ENCODE peak calls at places on chromosomes 12 and 14, in nine cellular contexts. S is mammary epithelial cell, J is neural crest cell, G is fibroblast of lung, P is mucosa of descending colon, B is tibial nerve, T is activated B cell treated with CpG ODN at 0.5 μM for 24 hours, K is B cell, U is GM06990. O is an unnamed sample.

GRCh38 chr14:80607430-80608200 is 333.9 kb downstream of the CEP128 start:
- DNase-seq in P (no peak), U (no peak), J (no peak), S (no peak), K (no peak), B (no peak), T (no peak), G (peak; percentile 22), O (no peak)

GRCh38 chr12:3061129-3061857 is 15.9 kb upstream of the TSPAN9 start:
- DNase-seq in U (no peak), P (no peak), T (no peak), S (no peak), J (no peak), G (peak; percentile 55), B (no peak), K (no peak), O (no peak)

GRCh38 chr14:80188571-80188970 is 22.7 kb downstream of the DIO2 start:
- DNase-seq in S (no peak), B (no peak), U (no peak), T (no peak), J (no peak), P (no peak), K (no peak), G (no peak), O (no peak)

GRCh38 chr12:122646568-122647220 is 56.5 kb downstream of the HCAR2 start:
- DNase-seq in B (peak; percentile 22), J (no peak), P (no peak), S (peak; percentile 90), T (peak; percentile 21), K (peak; percentile 40), U (peak; percentile 72), G (peak; percentile 67), O (peak; percentile 64)

GRCh38 chr14:27236601-27237000 is 638.8 kb upstream of the NOVA1 start:
- DNase-seq in T (no peak), K (no peak), U (no peak), S (no peak), J (no peak), P (no peak), B (no peak), G (peak; percentile 11), O (no peak)

GRCh38 chr14:75277000-75277795 is 1.4 kb upstream of the FOS start:
- DNase-seq in B (peak; percentile 88), U (peak; percentile 67), K (peak; percentile 84), T (peak; percentile 67), G (peak; percentile 88), P (peak; percentile 92), J (peak; percentile 64), S (peak; percentile 88), O (peak; percentile 84)

GRCh38 chr12:79886917-79887519 is 47.9 kb downstream of the PPP1R12A start:
- DNase-seq in T (no peak), G (peak; percentile 57), U (peak; percentile 26), S (peak; percentile 41), P (no peak), J (no peak), B (no peak), K (peak; percentile 10), O (no peak)

GRCh38 chr12:8156845-8157244 is at the start of gene ZNF705A:
- DNase-seq in S (peak; percentile 61), G (peak; percentile 89), T (no peak), J (no peak), B (no peak), P (no peak), K (no peak), U (no peak), O (no peak)

GRCh38 chr12:67681941-67682340 is 33.4 kb downstream of the DYRK2 start:
- DNase-seq in G (no peak), K (no peak), S (no peak), B (no peak), U (no peak), J (no peak), P (no peak), T (no peak), O (no peak)

GRCh38 chr14:22122227-22123187 is 448.9 kb upstream of the OR4E1 start:
- DNase-seq in G (no peak), S (peak; percentile 24), P (no peak), J (no peak), K (no peak), B (no peak), U (no peak), T (no peak), O (no peak)

GRCh38 chr12:126212827-126213226 is 1147.6 kb downstream of the AACS start:
- DNase-seq in G (no peak), B (no peak), U (no peak), T (no peak), P (no peak), J (no peak), S (no peak), K (no peak), O (no peak)

GRCh38 chr12:14963520-14963919 is 2.1 kb upstream of the ARHGDIB start:
- DNase-seq in P (no peak), B (no peak), S (no peak), T (no peak), U (no peak), J (no peak), G (no peak), K (no peak), O (no peak)

GRCh38 chr12:130508847-130509246 is 171.2 kb downstream of the PIWIL1 start:
- DNase-seq in T (no peak), B (no peak), P (no peak), J (no peak), S (no peak), G (no peak), K (no peak), U (no peak), O (no peak)

GRCh38 chr12:48938805-48939204 is 13.5 kb upstream of the FKBP11 start:
- DNase-seq in S (no peak), U (no peak), J (no peak), K (peak; percentile 69), B (no peak), G (no peak), T (peak; percentile 20), P (no peak), O (no peak)

GRCh38 chr12:126668538-126668937 is 1598.4 kb upstream of the TMEM132C start:
- DNase-seq in B (no peak), S (peak; percentile 5), P (no peak), T (no peak), J (no peak), G (peak; percentile 99), K (no peak), U (no peak), O (no peak)

GRCh38 chr14:53214384-53214783 is 61.3 kb upstream of the DDHD1 start:
- DNase-seq in T (no peak), S (no peak), P (no peak), B (no peak), G (no peak), J (no peak), K (no peak), U (no peak), O (no peak)

GRCh38 chr14:53218161-53218560 is 65.0 kb upstream of the DDHD1 start:
- DNase-seq in B (no peak), T (no peak), P (no peak), J (no peak), U (no peak), K (no peak), S (no peak), G (no peak), O (no peak)

GRCh38 chr14:53215101-53215500 is 62.0 kb upstream of the DDHD1 start:
- DNase-seq in B (no peak), G (no peak), P (no peak), S (no peak), T (no peak), U (no peak), K (no peak), J (no peak), O (no peak)

GRCh38 chr14:53217283-53217994 is 64.3 kb upstream of the DDHD1 start:
- DNase-seq in B (peak; percentile 40), J (peak; percentile 72), S (peak; percentile 60), K (peak; percentile 81), P (peak; percentile 85), G (peak; percentile 71), T (peak; percentile 78), U (peak; percentile 88), O (peak; percentile 84)
- TF ChIP-seq CTCF in B (peak; percentile 43), J (peak; percentile 74), S (peak; percentile 10), K (peak; percentile 65), P (peak; percentile 58), G (peak; percentile 24), T (no peak), U (peak; percentile 39), O (peak; percentile 19)

GRCh38 chr14:99271951-99272668 is at the start of gene BCL11B:
- DNase-seq in U (peak; percentile 58), P (peak; percentile 88), J (peak; percentile 67), T (no peak), B (peak; percentile 41), K (no peak), S (peak; percentile 88), G (peak; percentile 83), O (peak; percentile 84)
- TF ChIP-seq CTCF in U (peak; percentile 61), P (no peak), J (peak; percentile 70), T (no peak), B (peak; percentile 25), K (no peak), S (peak; percentile 44), G (peak; percentile 61), O (no peak)

GRCh38 chr12:116690016-116690709 is 47.7 kb downstream of the SPRING1 start:
- DNase-seq in P (no peak), U (no peak), S (no peak), J (no peak), K (no peak), B (no peak), T (no peak), G (no peak), O (no peak)

GRCh38 chr12:116684891-116685290 is 53.0 kb downstream of the SPRING1 start:
- DNase-seq in S (no peak), T (no peak), K (no peak), J (no peak), U (no peak), P (no peak), B (no peak), G (no peak), O (no peak)

GRCh38 chr12:116691205-116691604 is 46.7 kb downstream of the SPRING1 start:
- DNase-seq in J (no peak), B (no peak), K (no peak), G (no peak), P (no peak), T (no peak), U (no peak), S (no peak), O (no peak)

GRCh38 chr12:116689586-116689985 is 48.3 kb downstream of the SPRING1 start:
- DNase-seq in J (no peak), P (no peak), G (no peak), B (no peak), U (no peak), K (no peak), T (no peak), S (no peak), O (no peak)

DNA sequence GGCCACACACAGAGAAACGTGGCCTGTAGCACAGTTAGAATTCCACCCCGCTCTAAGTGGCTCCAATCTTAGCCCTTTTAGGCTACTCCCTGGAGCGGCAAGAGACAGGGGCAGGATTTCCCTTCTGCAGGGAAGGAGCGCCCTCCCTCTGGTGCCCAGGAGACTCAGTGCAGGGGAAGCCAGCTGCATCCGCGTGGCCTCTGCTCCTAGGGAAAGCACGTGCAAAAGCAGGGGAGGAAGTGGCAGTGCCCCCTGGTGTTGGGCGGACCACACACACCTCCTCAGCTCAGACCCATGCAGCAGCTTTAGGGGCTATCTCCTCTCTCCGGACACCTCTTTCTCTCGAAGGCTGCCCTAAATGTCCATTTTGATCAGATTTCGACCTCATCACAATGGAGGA is 50.0 kb downstream of the SPRING1 start:
- DNase-seq in K (peak; percentile 40), P (peak; percentile 41), U (no peak), B (no peak), J (peak; percentile 62), G (peak; percentile 5), T (peak; percentile 44), S (no peak), O (peak; percentile 50)
- TF ChIP-seq CTCF in K (peak; percentile 61), P (no peak), U (peak; percentile 58), B (peak; percentile 7), J (peak; percentile 66), G (peak; percentile 37), T (no peak), S (peak; percentile 29), O (peak; percentile 22)

GRCh38 chr12:63844391-63845341 is at the start of gene SRGAP1:
- DNase-seq in P (peak; percentile 79), J (peak; percentile 48), B (peak; percentile 69), S (peak; percentile 67), U (no peak), G (peak; percentile 72), T (no peak), K (peak; percentile 30), O (peak; percentile 47)
- TF ChIP-seq CTCF in P (no peak), J (no peak), B (no peak), S (no peak), U (no peak), G (peak; percentile 44), T (no peak), K (no peak), O (no peak)